ENCODE peak calls at places on chromosomes 5 and 9, in four cellular contexts. X is cardiac fibroblast, J is DND-41, H is body of pancreas. L is an unnamed sample.
A peak's percentile ranks its signal among the peaks of the same experiment; 100 is the strongest.

GRCh38 chr5:157821822-157822622 is 36.9 kb downstream of the CLINT1 start:
- DNase-seq in X (peak; percentile 43), J (no peak), H (no peak), L (no peak)

GRCh38 chr5:80239680-80240367 is 16.0 kb downstream of the SERINC5 start:
- DNase-seq in X (peak; percentile 37), J (no peak), H (no peak), L (no peak)

GRCh38 chr9:98975838-98976237 is 32.1 kb downstream of the COL15A1 start:
- DNase-seq in X (no peak), J (no peak), H (no peak), L (no peak)

GRCh38 chr9:130193119-130193518 is 20.9 kb downstream of the NCS1 start:
- DNase-seq in X (no peak), J (no peak), H (no peak), L (no peak)

GRCh38 chr5:87139795-87140194 is 127.9 kb upstream of the RASA1 start:
- DNase-seq in X (no peak), J (no peak), H (no peak), L (no peak)

GRCh38 chr5:4699592-4699991 is 440.5 kb upstream of the ADAMTS16 start:
- DNase-seq in X (no peak), J (no peak), H (no peak), L (no peak)

GRCh38 chr9:110351009-110351467 is 13.4 kb upstream of the TXNDC8 start:
- DNase-seq in X (peak; percentile 78), J (no peak), H (no peak), L (no peak)

GRCh38 chr9:130226112-130226511 is 39.4 kb upstream of the HMCN2 start:
- DNase-seq in X (no peak), J (no peak), H (no peak), L (no peak)

GRCh38 chr5:172699999-172700685 is 59.1 kb downstream of the NEURL1B start:
- DNase-seq in X (no peak), J (no peak), H (no peak), L (peak; percentile 72)

GRCh38 chr5:132895719-132896305 is 22.3 kb downstream of the LEAP2 start:
- DNase-seq in X (no peak), J (no peak), H (no peak), L (no peak)

GRCh38 chr9:71857159-71857558 is 53.8 kb downstream of the ABHD17B start:
- DNase-seq in X (no peak), J (no peak), H (no peak), L (no peak)

GRCh38 chr5:429453-430188 is 13.4 kb upstream of the EXOC3 start:
- DNase-seq in X (peak; percentile 20), J (no peak), H (no peak), L (peak; percentile 75)

DNA sequence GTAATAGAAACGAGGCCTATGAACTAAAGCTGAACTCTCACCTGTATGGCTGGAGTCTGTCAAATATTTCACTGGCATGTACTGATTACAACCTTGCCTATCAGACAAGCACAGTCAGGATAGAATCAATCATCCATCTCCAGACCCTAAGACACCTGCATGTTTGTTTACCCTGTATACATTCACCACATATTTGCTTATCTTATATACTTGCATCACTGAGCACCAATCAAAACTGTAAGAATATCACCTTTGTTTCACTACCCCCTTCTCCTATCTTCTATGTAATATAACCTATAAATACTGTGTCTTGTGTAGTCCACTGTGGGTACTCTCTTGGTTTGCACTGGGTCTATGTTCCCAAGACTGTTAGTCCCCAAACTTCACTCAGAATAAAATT is 1085.7 kb downstream of the TAF11L14 start:
- DNase-seq in X (no peak), J (no peak), H (no peak), L (no peak)
- TF ChIP-seq CTCF in X (no peak), J (no peak), H (no peak), L (no peak)

DNA sequence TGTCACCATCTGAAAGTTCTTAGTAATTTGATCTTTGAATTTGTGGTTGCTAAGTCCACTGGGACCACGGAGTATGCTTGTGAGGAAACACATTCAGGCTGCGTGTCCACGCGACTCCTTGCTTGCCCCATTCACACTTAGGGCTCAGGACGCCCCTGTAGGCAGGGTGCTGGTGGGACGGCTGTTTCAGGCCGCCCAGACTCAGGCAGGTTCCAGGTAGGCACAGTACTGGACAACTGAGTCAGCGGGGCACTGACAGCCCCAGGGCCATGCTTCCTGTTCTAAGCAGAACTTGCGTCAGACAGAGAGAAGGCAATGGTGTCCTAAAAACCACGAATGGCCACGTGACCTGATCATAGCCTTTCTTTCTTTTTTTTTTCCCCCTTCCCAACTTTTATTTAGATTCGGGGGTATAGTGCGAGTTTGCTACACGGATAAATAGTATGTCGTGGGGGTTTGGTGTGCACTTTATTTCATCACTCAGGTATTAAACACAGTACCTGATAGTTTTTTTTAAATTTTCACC is 7.7 kb upstream of the RASGEF1C start:
- DNase-seq in X (no peak), J (no peak), H (no peak), L (no peak)
- TF ChIP-seq CTCF in X (no peak), J (no peak), H (no peak), L (no peak)

GRCh38 chr9:116286287-116286686 is 132.7 kb downstream of the PAPPA start:
- DNase-seq in X (no peak), J (no peak), H (no peak), L (no peak)

GRCh38 chr9:116282598-116282997 is 129.0 kb downstream of the PAPPA start:
- DNase-seq in X (no peak), J (no peak), H (no peak), L (no peak)

GRCh38 chr9:116284518-116284917 is 130.9 kb downstream of the PAPPA start:
- DNase-seq in X (no peak), J (no peak), H (no peak), L (no peak)

GRCh38 chr9:116287721-116288120 is 134.1 kb downstream of the PAPPA start:
- DNase-seq in X (peak; percentile 78), J (no peak), H (no peak), L (no peak)

GRCh38 chr9:116285320-116285719 is 131.7 kb downstream of the PAPPA start:
- DNase-seq in X (no peak), J (no peak), H (no peak), L (no peak)
- TF ChIP-seq CTCF in X (peak; percentile 23), J (no peak), H (no peak), L (no peak)

DNA sequence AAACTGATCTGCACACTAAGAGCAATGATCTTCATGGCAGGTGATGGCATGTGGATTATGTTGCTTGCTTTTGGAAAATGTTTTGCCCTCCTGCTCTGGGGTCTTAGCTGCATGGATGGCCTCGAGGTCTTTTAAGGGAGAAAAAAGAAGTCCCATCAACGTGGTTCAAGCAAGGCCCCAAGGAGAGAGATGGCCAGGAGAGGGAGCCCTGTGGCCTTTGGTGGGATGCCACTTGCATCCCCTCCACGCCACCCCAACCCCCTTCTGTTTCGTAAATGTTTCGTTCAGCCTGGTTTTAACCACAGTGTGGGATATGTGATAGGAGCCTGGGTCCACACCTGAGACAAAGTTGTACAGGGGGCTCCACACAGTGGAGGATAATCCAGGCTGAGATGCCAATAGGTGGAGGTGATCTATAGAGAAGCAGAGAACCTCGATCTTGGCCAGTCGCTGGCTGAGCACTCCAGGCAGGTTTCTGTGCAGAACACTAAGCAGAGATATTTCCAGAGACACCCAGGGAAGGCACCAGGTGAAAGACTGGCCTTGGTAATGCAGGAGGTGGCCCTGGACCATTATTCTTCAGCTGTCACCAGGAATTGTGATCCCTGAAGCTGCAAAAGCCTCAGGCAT is 25.8 kb upstream of the FRRS1L start:
- DNase-seq in X (peak; percentile 45), J (peak; percentile 10), H (peak; percentile 59), L (peak; percentile 78)
- TF ChIP-seq CTCF in X (peak; percentile 58), J (peak; percentile 40), H (peak; percentile 43), L (peak; percentile 34)

GRCh38 chr5:174527936-174528557 is 196.3 kb upstream of the MSX2 start:
- DNase-seq in X (no peak), J (peak; percentile 5), H (no peak), L (no peak)

GRCh38 chr5:174526177-174526576 is 198.2 kb upstream of the MSX2 start:
- DNase-seq in X (no peak), J (no peak), H (no peak), L (no peak)

GRCh38 chr5:174522641-174523260 is 201.6 kb upstream of the MSX2 start:
- DNase-seq in X (no peak), J (no peak), H (no peak), L (no peak)

GRCh38 chr5:174520420-174521396 is 203.7 kb upstream of the MSX2 start:
- DNase-seq in X (no peak), J (no peak), H (peak; percentile 51), L (no peak)

DNA sequence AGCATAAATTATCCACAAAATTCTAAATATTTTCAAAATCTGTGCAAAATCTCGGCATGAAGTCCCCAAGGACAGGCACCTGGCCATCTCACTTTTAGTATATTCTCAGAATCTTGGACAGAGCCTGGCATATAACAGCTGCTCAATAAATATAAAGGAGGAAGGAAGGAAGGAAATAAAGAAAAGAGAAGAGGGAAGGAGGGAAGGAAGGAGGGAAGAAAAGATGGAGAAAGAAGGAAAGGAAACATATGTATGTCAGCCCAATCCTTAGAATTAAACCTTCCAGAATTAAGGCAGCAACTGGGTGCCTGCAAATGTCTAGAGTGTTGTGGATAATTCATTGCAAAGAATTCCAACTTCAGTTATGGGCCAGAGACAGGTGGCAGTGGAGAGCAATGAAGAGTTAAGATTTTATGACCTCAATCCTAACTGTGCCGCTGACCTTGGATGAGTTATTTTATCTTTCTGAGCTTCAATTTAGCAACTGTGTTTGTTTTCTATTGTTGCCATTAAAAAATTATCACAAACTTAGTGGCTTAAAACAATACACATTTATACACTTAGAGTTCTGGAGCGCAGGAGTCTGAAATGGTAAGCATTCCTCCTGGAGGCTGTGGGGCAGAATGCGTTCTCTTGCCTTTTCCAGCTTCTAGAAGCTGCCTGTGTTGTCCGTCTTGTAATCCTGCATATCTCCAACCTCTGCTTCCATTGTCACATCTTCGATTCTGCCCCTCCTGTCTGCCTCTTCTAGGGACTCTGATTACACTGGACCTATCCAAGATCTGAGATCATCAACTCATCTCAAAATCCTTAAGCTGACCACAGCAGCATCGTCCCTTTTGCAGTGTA is 200.8 kb upstream of the MSX2 start:
- DNase-seq in X (no peak), J (no peak), H (no peak), L (no peak)
- TF ChIP-seq CTCF in X (no peak), J (no peak), H (no peak), L (no peak)

DNA sequence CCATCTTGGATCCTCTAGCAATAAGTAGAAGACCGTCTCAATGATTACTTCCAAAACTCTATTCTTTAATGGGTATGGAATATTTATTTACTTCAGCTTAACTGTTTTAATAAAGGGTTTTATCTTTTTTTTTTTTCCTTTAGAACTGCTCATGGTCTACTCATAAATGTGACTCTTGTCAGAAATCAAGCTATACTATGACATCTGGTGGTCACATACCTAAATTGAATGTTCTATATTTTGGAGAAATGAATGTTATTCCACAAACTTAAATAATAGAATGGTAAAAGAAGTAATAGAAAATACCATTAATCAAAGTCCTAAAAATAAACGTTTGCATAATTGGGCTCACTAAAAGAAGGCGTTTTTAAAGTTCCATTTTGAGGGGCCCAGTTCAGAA is 131.2 kb upstream of the PLCXD3 start:
- DNase-seq in X (peak; percentile 54), J (no peak), H (no peak), L (no peak)
- TF ChIP-seq CTCF in X (peak; percentile 23), J (no peak), H (no peak), L (no peak)

L was measured in ovary.